ENCODE peak calls at places on chromosomes 13 and 19, in eight cellular contexts. H is CD8-positive, alpha-beta T cell; S is astrocyte of the cerebellum; J is brain microvascular endothelial cell; G is RWPE2; P is choroid plexus epithelial cell; O is pancreas; T is fibroblast of lung. C is an unnamed sample.

GRCh38 chr13:48562296-48563066 is 29.6 kb upstream of the RCBTB2 start:
- DNase-seq in P (no peak), H (peak), S (no peak), J (no peak), T (peak), O (no peak), G (no peak), C (no peak)

GRCh38 chr13:74778946-74779345 is 644.7 kb upstream of the KLF12 start:
- DNase-seq in G (no peak), T (peak), P (peak), O (no peak), H (no peak), J (no peak), S (no peak), C (no peak)

GRCh38 chr19:3680939-3681338 is 19.3 kb downstream of the PIP5K1C start:
- DNase-seq in G (no peak), T (no peak), J (no peak), S (no peak), H (no peak), P (no peak), O (no peak), C (no peak)

GRCh38 chr13:36054041-36054440 is 77.1 kb downstream of the DCLK1 start:
- DNase-seq in O (no peak), T (no peak), G (no peak), P (no peak), J (no peak), S (no peak), H (no peak), C (no peak)

GRCh38 chr13:110485604-110486003 is 75.9 kb downstream of the RAB20 start:
- DNase-seq in S (peak), H (no peak), J (no peak), O (no peak), G (no peak), T (peak), P (peak), C (no peak)

GRCh38 chr19:54160182-54160811 is 776 bp upstream of the LENG1 start:
- DNase-seq in G (no peak), P (peak), T (peak), O (no peak), S (no peak), J (no peak), H (no peak), C (no peak)

GRCh38 chr19:32543107-32543900 is 37.7 kb upstream of the PDCD5 start:
- DNase-seq in H (no peak), T (peak), P (peak), O (no peak), J (peak), G (no peak), S (peak), C (no peak)

GRCh38 chr13:100363874-100364273 is 224.7 kb downstream of the GGACT start:
- DNase-seq in S (no peak), J (peak), H (no peak), T (peak), P (peak), O (no peak), G (no peak), C (no peak)

GRCh38 chr19:13092608-13093260 is 9.9 kb downstream of the LYL1 start:
- DNase-seq in T (peak), H (no peak), P (no peak), J (no peak), G (peak), S (peak), O (no peak), C (no peak)

GRCh38 chr13:55359067-55359466 is 1781.7 kb upstream of the PRR20A start:
- DNase-seq in P (no peak), O (no peak), S (no peak), G (no peak), T (no peak), H (no peak), J (no peak), C (no peak)

GRCh38 chr13:50401721-50402510 is 386.7 kb downstream of the KCNRG start:
- DNase-seq in S (no peak), T (peak), H (no peak), P (peak), J (peak), O (no peak), G (no peak), C (no peak)

GRCh38 chr19:45591004-45591637 is 6.5 kb upstream of the OPA3 start:
- DNase-seq in P (peak), H (peak), G (no peak), S (no peak), T (peak), O (peak), J (no peak), C (no peak)

GRCh38 chr13:101917833-101918755 is 465.6 kb downstream of the ITGBL1 start:
- DNase-seq in H (no peak), P (no peak), S (no peak), J (no peak), T (no peak), G (no peak), O (no peak), C (peak)

GRCh38 chr13:111614009-111614408 is 293.6 kb downstream of the TEX29 start:
- DNase-seq in O (no peak), T (no peak), S (no peak), H (no peak), J (no peak), G (no peak), P (no peak), C (no peak)

GRCh38 chr13:29786698-29787097 is 63.7 kb downstream of the UBL3 start:
- DNase-seq in G (no peak), P (no peak), H (no peak), J (no peak), T (no peak), O (no peak), S (no peak), C (no peak)

DNA sequence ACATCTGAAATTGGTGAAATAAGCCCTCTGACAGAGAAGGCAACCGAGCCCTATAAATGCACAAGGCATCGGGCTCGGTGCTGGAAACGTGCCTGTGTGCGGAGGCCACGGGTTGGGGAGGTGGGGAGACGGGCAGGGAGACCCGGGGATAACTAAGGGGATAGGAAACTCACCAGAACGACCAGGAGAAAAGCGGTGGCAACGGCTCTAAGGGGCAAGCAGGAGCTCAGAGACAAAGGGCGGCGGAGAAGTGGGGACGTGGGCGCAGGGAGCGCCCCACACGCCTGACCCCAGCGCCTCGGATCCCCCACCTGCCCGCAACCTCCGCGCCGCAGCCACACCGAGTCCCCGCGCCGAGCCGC is 547 bp downstream of the SLC1A6 start:
- DNase-seq in S (no peak), G (no peak), P (no peak), J (no peak), O (no peak), H (no peak), T (no peak), C (no peak)
- H3K4me3 ChIP-seq in S (no peak), G (peak), P (no peak), J (no peak), O (no peak), H (no peak), T (no peak), C (peak)

GRCh38 chr19:1364070-1364719 is 19.5 kb upstream of the NDUFS7 start:
- DNase-seq in T (no peak), O (no peak), P (peak), J (no peak), G (no peak), H (peak), S (no peak), C (no peak)
- TF ChIP-seq CTCF in T (peak), O (no peak), P (peak), J (peak), G (no peak), H (peak), S (peak), C (peak)

DNA sequence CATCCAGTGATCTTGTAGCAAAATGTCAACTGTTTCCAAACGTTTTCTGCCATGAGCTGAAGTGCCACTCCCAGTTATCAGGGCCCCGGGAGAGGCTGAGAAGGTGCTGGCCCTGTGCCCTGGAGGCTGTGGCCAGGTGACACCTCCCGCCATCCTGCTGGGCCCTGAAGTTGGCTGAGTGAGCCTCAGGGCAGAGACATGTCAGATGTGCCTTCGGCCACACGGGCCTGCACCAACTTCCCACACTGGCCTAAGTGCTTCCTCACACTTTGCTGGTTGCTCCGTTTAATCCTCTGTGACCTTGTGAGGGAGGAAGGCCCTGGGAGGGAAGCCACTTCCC is 4.8 kb downstream of the ADPRHL1 start:
- DNase-seq in J (no peak), O (peak), H (no peak), P (no peak), G (no peak), T (no peak), S (no peak), C (no peak)
- H3K4me3 ChIP-seq in J (no peak), O (peak), H (no peak), P (no peak), G (peak), T (no peak), S (no peak), C (no peak)

DNA sequence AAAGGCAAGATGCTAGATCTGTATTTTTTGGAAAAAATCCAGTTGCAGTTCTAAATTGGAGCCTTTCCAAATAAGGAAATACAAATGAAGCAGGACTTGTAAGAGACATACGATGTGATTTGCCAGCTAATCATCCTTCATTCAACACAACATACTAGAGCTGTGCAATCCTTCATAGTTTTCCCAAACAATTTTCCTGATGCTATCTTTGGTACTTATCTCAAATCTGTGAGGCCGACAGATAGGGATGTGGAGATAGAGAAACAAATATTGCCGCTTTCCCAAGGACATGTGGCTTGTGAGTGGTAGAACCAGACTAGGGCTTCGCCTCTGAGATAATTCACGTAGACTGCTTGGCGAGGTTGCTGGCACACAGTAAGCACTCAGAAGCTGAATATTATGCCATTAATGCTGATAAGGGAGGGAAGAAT is 176.6 kb downstream of the LMO7 start:
- DNase-seq in H (no peak), J (peak), S (no peak), G (no peak), O (no peak), P (peak), T (peak), C (no peak)
- TF ChIP-seq CTCF in H (no peak), J (no peak), S (no peak), G (no peak), O (no peak), P (no peak), T (no peak), C (no peak)

GRCh38 chr19:18762125-18763023 is 28.7 kb downstream of the COMP start:
- DNase-seq in J (no peak), O (peak), P (peak), S (peak), T (peak), G (peak), H (no peak), C (no peak)
- H3K4me3 ChIP-seq in J (no peak), O (peak), P (no peak), S (no peak), T (no peak), G (no peak), H (no peak), C (no peak)

DNA sequence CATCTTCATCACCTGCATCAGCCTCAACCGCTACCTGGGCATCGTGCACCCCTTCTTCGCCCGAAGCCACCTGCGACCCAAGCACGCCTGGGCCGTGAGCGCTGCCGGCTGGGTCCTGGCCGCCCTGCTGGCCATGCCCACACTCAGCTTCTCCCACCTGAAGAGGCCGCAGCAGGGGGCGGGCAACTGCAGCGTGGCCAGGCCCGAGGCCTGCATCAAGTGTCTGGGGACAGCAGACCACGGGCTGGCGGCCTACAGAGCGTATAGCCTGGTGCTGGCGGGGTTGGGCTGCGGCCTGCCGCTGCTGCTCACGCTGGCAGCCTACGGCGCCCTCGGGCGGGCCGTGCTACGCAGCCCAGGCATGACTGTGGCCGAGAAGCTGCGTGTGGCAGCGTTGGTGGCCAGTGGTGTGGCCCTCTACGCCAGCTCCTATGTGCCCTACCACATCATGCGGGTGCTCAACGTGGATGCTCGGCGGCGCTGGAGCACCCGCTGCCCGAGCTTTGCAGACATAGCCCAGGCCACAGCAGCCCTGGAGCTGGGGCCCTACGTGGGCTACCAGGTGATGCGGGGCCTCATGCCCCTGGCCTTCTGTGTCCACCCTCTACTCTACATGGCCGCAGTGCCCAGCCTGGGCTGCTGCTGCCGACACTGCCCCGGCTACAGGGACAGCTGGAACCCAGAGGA is 2.6 kb downstream of the P2RY11 start:
- DNase-seq in H (no peak), S (no peak), J (no peak), O (no peak), P (no peak), G (no peak), T (no peak), C (no peak)
- TF ChIP-seq CTCF in H (no peak), S (no peak), J (no peak), O (no peak), P (no peak), G (no peak), T (no peak), C (no peak)